ENCODE peak calls at places on chromosomes 3 and 15, in ten cellular contexts. One of them, this sample, is unnamed.

GRCh38 chr3:46104706-46105105 is 77.4 kb upstream of the XCR1 start:
- DNase-seq in NAMALWA: no peak
- DNase-seq in M059J: no peak
- DNase-seq in dorsolateral prefrontal cortex: no peak
- DNase-seq in amygdala: no peak
- DNase-seq in stimulated activated CD8-positive, alpha-beta memory T cell treated with anti-CD3 and anti-CD28 coated beads, Interleukin-12 subunit alpha, Interleukin-12 subunit beta, amount 100 ng/mL, for 4 hours: no peak
- DNase-seq in AG08396: no peak
- DNase-seq in kidney glomerular epithelial cell: no peak
- DNase-seq in WTC11: no peak
- DNase-seq in OCI-LY7: no peak
- DNase-seq in this sample: no peak

GRCh38 chr3:176663819-176664218 is 533.5 kb downstream of the TBL1XR1 start:
- DNase-seq in NAMALWA: peak; percentile 41
- DNase-seq in M059J: peak; percentile 74
- DNase-seq in dorsolateral prefrontal cortex: no peak
- DNase-seq in amygdala: no peak
- DNase-seq in stimulated activated CD8-positive, alpha-beta memory T cell treated with anti-CD3 and anti-CD28 coated beads, Interleukin-12 subunit alpha, Interleukin-12 subunit beta, amount 100 ng/mL, for 4 hours: no peak
- DNase-seq in AG08396: peak; percentile 25
- DNase-seq in kidney glomerular epithelial cell: peak; percentile 8
- DNase-seq in WTC11: no peak
- DNase-seq in OCI-LY7: peak; percentile 20
- DNase-seq in this sample: peak; percentile 39

GRCh38 chr3:52786330-52787215 is 8.0 kb upstream of the ITIH3 start:
- DNase-seq in NAMALWA: no peak
- DNase-seq in M059J: no peak
- DNase-seq in dorsolateral prefrontal cortex: no peak
- DNase-seq in amygdala: no peak
- DNase-seq in stimulated activated CD8-positive, alpha-beta memory T cell treated with anti-CD3 and anti-CD28 coated beads, Interleukin-12 subunit alpha, Interleukin-12 subunit beta, amount 100 ng/mL, for 4 hours: no peak
- DNase-seq in AG08396: no peak
- DNase-seq in kidney glomerular epithelial cell: no peak
- DNase-seq in WTC11: no peak
- DNase-seq in OCI-LY7: no peak
- DNase-seq in this sample: no peak

GRCh38 chr3:130425484-130425883 is 80.0 kb downstream of the COL6A5 start:
- DNase-seq in NAMALWA: no peak
- DNase-seq in M059J: peak; percentile 5
- DNase-seq in dorsolateral prefrontal cortex: no peak
- DNase-seq in amygdala: no peak
- DNase-seq in stimulated activated CD8-positive, alpha-beta memory T cell treated with anti-CD3 and anti-CD28 coated beads, Interleukin-12 subunit alpha, Interleukin-12 subunit beta, amount 100 ng/mL, for 4 hours: no peak
- DNase-seq in AG08396: no peak
- DNase-seq in kidney glomerular epithelial cell: peak; percentile 80
- DNase-seq in WTC11: no peak
- DNase-seq in OCI-LY7: no peak
- DNase-seq in this sample: no peak

GRCh38 chr3:197792019-197792647 is 1.1 kb downstream of the LRCH3 start:
- DNase-seq in NAMALWA: no peak
- DNase-seq in M059J: peak; percentile 28
- DNase-seq in dorsolateral prefrontal cortex: no peak
- DNase-seq in amygdala: no peak
- DNase-seq in stimulated activated CD8-positive, alpha-beta memory T cell treated with anti-CD3 and anti-CD28 coated beads, Interleukin-12 subunit alpha, Interleukin-12 subunit beta, amount 100 ng/mL, for 4 hours: no peak
- DNase-seq in AG08396: no peak
- DNase-seq in kidney glomerular epithelial cell: peak; percentile 30
- DNase-seq in WTC11: no peak
- DNase-seq in OCI-LY7: peak; percentile 21
- DNase-seq in this sample: no peak

GRCh38 chr15:88303455-88303854 is 46.9 kb upstream of the NTRK3 start:
- DNase-seq in NAMALWA: no peak
- DNase-seq in M059J: no peak
- DNase-seq in dorsolateral prefrontal cortex: no peak
- DNase-seq in amygdala: no peak
- DNase-seq in stimulated activated CD8-positive, alpha-beta memory T cell treated with anti-CD3 and anti-CD28 coated beads, Interleukin-12 subunit alpha, Interleukin-12 subunit beta, amount 100 ng/mL, for 4 hours: no peak
- DNase-seq in AG08396: no peak
- DNase-seq in kidney glomerular epithelial cell: no peak
- DNase-seq in WTC11: no peak
- DNase-seq in OCI-LY7: no peak
- DNase-seq in this sample: no peak

GRCh38 chr15:95644476-95644875 is 686.0 kb upstream of the NR2F2 start:
- DNase-seq in NAMALWA: no peak
- DNase-seq in M059J: no peak
- DNase-seq in dorsolateral prefrontal cortex: no peak
- DNase-seq in amygdala: no peak
- DNase-seq in stimulated activated CD8-positive, alpha-beta memory T cell treated with anti-CD3 and anti-CD28 coated beads, Interleukin-12 subunit alpha, Interleukin-12 subunit beta, amount 100 ng/mL, for 4 hours: no peak
- DNase-seq in AG08396: no peak
- DNase-seq in kidney glomerular epithelial cell: no peak
- DNase-seq in WTC11: no peak
- DNase-seq in OCI-LY7: no peak
- DNase-seq in this sample: no peak

GRCh38 chr15:61584410-61584809 is 355.3 kb upstream of the RORA start:
- DNase-seq in NAMALWA: peak; percentile 2
- DNase-seq in M059J: no peak
- DNase-seq in dorsolateral prefrontal cortex: no peak
- DNase-seq in amygdala: no peak
- DNase-seq in stimulated activated CD8-positive, alpha-beta memory T cell treated with anti-CD3 and anti-CD28 coated beads, Interleukin-12 subunit alpha, Interleukin-12 subunit beta, amount 100 ng/mL, for 4 hours: no peak
- DNase-seq in AG08396: no peak
- DNase-seq in kidney glomerular epithelial cell: peak; percentile 2
- DNase-seq in WTC11: no peak
- DNase-seq in OCI-LY7: no peak
- DNase-seq in this sample: no peak

GRCh38 chr3:143464850-143465249 is 345.3 kb downstream of the CHST2 start:
- DNase-seq in NAMALWA: no peak
- DNase-seq in M059J: peak; percentile 68
- DNase-seq in dorsolateral prefrontal cortex: no peak
- DNase-seq in amygdala: no peak
- DNase-seq in stimulated activated CD8-positive, alpha-beta memory T cell treated with anti-CD3 and anti-CD28 coated beads, Interleukin-12 subunit alpha, Interleukin-12 subunit beta, amount 100 ng/mL, for 4 hours: no peak
- DNase-seq in AG08396: no peak
- DNase-seq in kidney glomerular epithelial cell: peak; percentile 95
- DNase-seq in WTC11: no peak
- DNase-seq in OCI-LY7: no peak
- DNase-seq in this sample: no peak

GRCh38 chr3:122021811-122022401 is at the start of gene ILDR1:
- DNase-seq in NAMALWA: peak; percentile 33
- DNase-seq in M059J: no peak
- DNase-seq in dorsolateral prefrontal cortex: no peak
- DNase-seq in amygdala: no peak
- DNase-seq in stimulated activated CD8-positive, alpha-beta memory T cell treated with anti-CD3 and anti-CD28 coated beads, Interleukin-12 subunit alpha, Interleukin-12 subunit beta, amount 100 ng/mL, for 4 hours: no peak
- DNase-seq in AG08396: no peak
- DNase-seq in kidney glomerular epithelial cell: no peak
- DNase-seq in WTC11: peak; percentile 68
- DNase-seq in OCI-LY7: peak; percentile 78
- DNase-seq in this sample: peak; percentile 73

GRCh38 chr3:30835667-30836066 is 58.8 kb downstream of the GADL1 start:
- DNase-seq in NAMALWA: no peak
- DNase-seq in M059J: no peak
- DNase-seq in dorsolateral prefrontal cortex: no peak
- DNase-seq in amygdala: no peak
- DNase-seq in stimulated activated CD8-positive, alpha-beta memory T cell treated with anti-CD3 and anti-CD28 coated beads, Interleukin-12 subunit alpha, Interleukin-12 subunit beta, amount 100 ng/mL, for 4 hours: no peak
- DNase-seq in AG08396: no peak
- DNase-seq in kidney glomerular epithelial cell: no peak
- DNase-seq in WTC11: no peak
- DNase-seq in OCI-LY7: no peak
- DNase-seq in this sample: no peak

GRCh38 chr3:48445277-48445882 is 1.2 kb upstream of the ATRIP start:
- DNase-seq in NAMALWA: no peak
- DNase-seq in M059J: peak; percentile 12
- DNase-seq in dorsolateral prefrontal cortex: no peak
- DNase-seq in amygdala: no peak
- DNase-seq in stimulated activated CD8-positive, alpha-beta memory T cell treated with anti-CD3 and anti-CD28 coated beads, Interleukin-12 subunit alpha, Interleukin-12 subunit beta, amount 100 ng/mL, for 4 hours: no peak
- DNase-seq in AG08396: no peak
- DNase-seq in kidney glomerular epithelial cell: no peak
- DNase-seq in WTC11: no peak
- DNase-seq in OCI-LY7: no peak
- DNase-seq in this sample: no peak

GRCh38 chr3:13022348-13023250 is 50.6 kb downstream of the IQSEC1 start:
- DNase-seq in NAMALWA: peak; percentile 70
- DNase-seq in M059J: peak; percentile 90
- DNase-seq in dorsolateral prefrontal cortex: no peak
- DNase-seq in amygdala: no peak
- DNase-seq in stimulated activated CD8-positive, alpha-beta memory T cell treated with anti-CD3 and anti-CD28 coated beads, Interleukin-12 subunit alpha, Interleukin-12 subunit beta, amount 100 ng/mL, for 4 hours: no peak
- DNase-seq in AG08396: peak; percentile 77
- DNase-seq in kidney glomerular epithelial cell: peak; percentile 32
- DNase-seq in WTC11: peak; percentile 56
- DNase-seq in OCI-LY7: peak; percentile 75
- DNase-seq in this sample: no peak

GRCh38 chr3:87997298-87997697 is 61.5 kb downstream of the CGGBP1 start:
- DNase-seq in NAMALWA: no peak
- DNase-seq in M059J: peak; percentile 55
- DNase-seq in dorsolateral prefrontal cortex: no peak
- DNase-seq in amygdala: no peak
- DNase-seq in stimulated activated CD8-positive, alpha-beta memory T cell treated with anti-CD3 and anti-CD28 coated beads, Interleukin-12 subunit alpha, Interleukin-12 subunit beta, amount 100 ng/mL, for 4 hours: no peak
- DNase-seq in AG08396: no peak
- DNase-seq in kidney glomerular epithelial cell: peak; percentile 25
- DNase-seq in WTC11: no peak
- DNase-seq in OCI-LY7: no peak
- DNase-seq in this sample: no peak

GRCh38 chr3:187610926-187611545 is 59.2 kb downstream of the SST start:
- DNase-seq in NAMALWA: no peak
- DNase-seq in M059J: peak; percentile 75
- DNase-seq in dorsolateral prefrontal cortex: no peak
- DNase-seq in amygdala: no peak
- DNase-seq in stimulated activated CD8-positive, alpha-beta memory T cell treated with anti-CD3 and anti-CD28 coated beads, Interleukin-12 subunit alpha, Interleukin-12 subunit beta, amount 100 ng/mL, for 4 hours: no peak
- DNase-seq in AG08396: peak; percentile 12
- DNase-seq in kidney glomerular epithelial cell: peak; percentile 47
- DNase-seq in WTC11: no peak
- DNase-seq in OCI-LY7: no peak
- DNase-seq in this sample: no peak

GRCh38 chr15:60932051-60932915 is 296.8 kb downstream of the RORA start:
- DNase-seq in NAMALWA: no peak
- DNase-seq in M059J: peak; percentile 94
- DNase-seq in dorsolateral prefrontal cortex: no peak
- DNase-seq in amygdala: peak; percentile 41
- DNase-seq in stimulated activated CD8-positive, alpha-beta memory T cell treated with anti-CD3 and anti-CD28 coated beads, Interleukin-12 subunit alpha, Interleukin-12 subunit beta, amount 100 ng/mL, for 4 hours: peak; percentile 8
- DNase-seq in AG08396: peak; percentile 49
- DNase-seq in kidney glomerular epithelial cell: peak; percentile 49
- DNase-seq in WTC11: no peak
- DNase-seq in OCI-LY7: no peak
- DNase-seq in this sample: no peak

This sample was measured in NCI-H1417.